ENCODE peak calls at places on chromosome 10, in eight cellular contexts. V is heart right ventricle, M is astrocyte of the cerebellum, U is activated B cell treated with CpG ODN at 0.5 μM for 24 hours, R is PC-9, N is right atrium auricular region, G is pancreas, D is neural crest cell. E is an unnamed sample.

GRCh38 chr10:47264797-47265281 is 35.2 kb upstream of the GDF10 start:
- DNase-seq in N (no peak), V (no peak), R (no peak), D (no peak), G (no peak), M (no peak), U (no peak), E (peak; percentile 15)

GRCh38 chr10:124240721-124241350 is 147.4 kb upstream of the CHST15 start:
- DNase-seq in M (no peak), U (peak; percentile 12), D (no peak), N (no peak), G (peak; percentile 37), V (no peak), R (no peak), E (no peak)

GRCh38 chr10:67666416-67667043 is 29.5 kb downstream of the CTNNA3 start:
- DNase-seq in D (no peak), R (no peak), N (no peak), M (peak; percentile 11), V (no peak), G (no peak), U (no peak), E (no peak)

GRCh38 chr10:3748484-3748883 is 36.5 kb downstream of the KLF6 start:
- DNase-seq in D (no peak), R (no peak), N (no peak), U (no peak), V (no peak), M (no peak), G (no peak), E (no peak)

GRCh38 chr10:15262036-15262713 is 93.7 kb upstream of the NMT2 start:
- DNase-seq in M (peak; percentile 18), G (no peak), V (peak; percentile 27), D (no peak), N (peak; percentile 64), R (no peak), U (no peak), E (no peak)

GRCh38 chr10:74067373-74068370 is 69.8 kb downstream of the VCL start:
- DNase-seq in D (no peak), U (no peak), M (no peak), R (no peak), G (no peak), N (no peak), V (no peak), E (no peak)

GRCh38 chr10:75803816-75804576 is 372.6 kb downstream of the LRMDA start:
- DNase-seq in V (peak; percentile 11), G (no peak), R (no peak), D (no peak), N (peak; percentile 62), U (no peak), M (no peak), E (no peak)

GRCh38 chr10:101818958-101819633 is 852 bp upstream of the OGA start:
- DNase-seq in N (no peak), U (no peak), R (peak; percentile 59), V (no peak), M (no peak), G (no peak), D (no peak), E (peak; percentile 44)

GRCh38 chr10:24519950-24520349 is 203.7 kb downstream of the ARHGAP21 start:
- DNase-seq in G (no peak), N (no peak), U (no peak), D (no peak), V (no peak), R (no peak), M (no peak), E (no peak)

GRCh38 chr10:133060466-133060865 is 27.3 kb upstream of the ADGRA1 start:
- DNase-seq in G (no peak), U (no peak), V (no peak), N (no peak), M (no peak), D (no peak), R (no peak), E (no peak)

GRCh38 chr10:108735380-108735779 is 1187.9 kb downstream of the XPNPEP1 start:
- DNase-seq in R (no peak), D (no peak), N (no peak), G (no peak), M (peak; percentile 82), U (no peak), V (no peak), E (no peak)

GRCh38 chr10:131311661-131312260 is at the start of gene TCERG1L:
- DNase-seq in M (no peak), D (peak; percentile 63), G (peak; percentile 74), U (no peak), R (no peak), N (no peak), V (no peak), E (no peak)

GRCh38 chr10:55628260-55628701 is 732.8 kb downstream of the ZWINT start:
- DNase-seq in G (peak; percentile 48), U (no peak), N (peak; percentile 60), V (no peak), D (peak; percentile 34), M (no peak), R (no peak), E (peak; percentile 52)

GRCh38 chr10:86372785-86373239 is 6.2 kb upstream of the GRID1 start:
- DNase-seq in D (no peak), N (no peak), M (no peak), U (no peak), G (no peak), V (no peak), R (no peak), E (peak; percentile 5)

GRCh38 chr10:45354261-45354660 is 19.8 kb upstream of the ALOX5 start:
- DNase-seq in V (peak; percentile 47), N (no peak), G (no peak), D (no peak), R (peak; percentile 62), U (no peak), M (no peak), E (no peak)

GRCh38 chr10:21388541-21389068 is 136.9 kb downstream of the SKIDA1 start:
- DNase-seq in D (no peak), R (no peak), U (no peak), G (no peak), M (no peak), N (no peak), V (no peak), E (no peak)

DNA sequence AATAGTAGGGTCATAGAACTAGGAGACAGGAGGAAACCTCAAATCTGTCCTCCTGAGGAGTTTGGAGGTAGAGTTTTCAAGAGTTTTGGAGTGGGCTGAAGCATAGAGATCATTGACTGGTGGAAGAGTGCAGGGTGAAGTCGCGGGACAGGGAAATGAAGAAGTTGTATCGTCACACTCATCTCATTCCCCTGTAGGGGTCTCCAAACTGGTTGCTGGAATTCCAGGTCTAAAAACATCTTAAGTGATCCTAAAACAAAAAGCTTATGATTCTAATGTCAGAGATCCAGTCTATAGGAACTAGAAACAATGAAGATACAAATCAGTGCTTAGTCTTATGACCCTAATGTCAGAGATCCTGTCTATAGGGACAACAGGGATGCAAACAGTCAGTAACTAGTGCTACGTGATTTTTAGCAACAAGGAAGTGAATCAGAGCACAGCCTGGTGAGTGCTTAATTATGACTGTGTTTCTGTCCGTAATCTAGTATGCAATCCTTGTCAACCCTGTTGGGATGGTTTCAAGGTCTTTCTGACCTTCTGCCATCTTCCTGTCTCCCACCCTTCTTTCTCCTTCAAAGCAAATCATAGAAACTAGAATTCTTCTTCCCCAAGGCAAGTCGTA is 139.4 kb downstream of the SKIDA1 start:
- DNase-seq in V (no peak), U (no peak), D (no peak), N (no peak), M (no peak), G (no peak), R (no peak), E (no peak)
- TF ChIP-seq CTCF in V (no peak), U (no peak), D (no peak), N (no peak), M (no peak), G (no peak), R (no peak), E (no peak)

GRCh38 chr10:31618541-31619291 is 299.7 kb downstream of the ZEB1 start:
- DNase-seq in N (peak; percentile 74), G (no peak), D (no peak), M (peak; percentile 55), V (peak; percentile 55), R (no peak), U (no peak), E (no peak)

GRCh38 chr10:31619410-31620095 is 300.5 kb downstream of the ZEB1 start:
- DNase-seq in D (no peak), R (no peak), V (peak; percentile 41), N (no peak), G (no peak), M (no peak), U (no peak), E (no peak)

GRCh38 chr10:31622993-31623392 is 304.0 kb downstream of the ZEB1 start:
- DNase-seq in U (no peak), G (no peak), R (no peak), D (no peak), N (no peak), V (no peak), M (peak; percentile 51), E (no peak)

GRCh38 chr10:31621733-31622132 is 302.7 kb downstream of the ZEB1 start:
- DNase-seq in R (no peak), G (no peak), U (no peak), V (no peak), N (no peak), M (no peak), D (no peak), E (no peak)

DNA sequence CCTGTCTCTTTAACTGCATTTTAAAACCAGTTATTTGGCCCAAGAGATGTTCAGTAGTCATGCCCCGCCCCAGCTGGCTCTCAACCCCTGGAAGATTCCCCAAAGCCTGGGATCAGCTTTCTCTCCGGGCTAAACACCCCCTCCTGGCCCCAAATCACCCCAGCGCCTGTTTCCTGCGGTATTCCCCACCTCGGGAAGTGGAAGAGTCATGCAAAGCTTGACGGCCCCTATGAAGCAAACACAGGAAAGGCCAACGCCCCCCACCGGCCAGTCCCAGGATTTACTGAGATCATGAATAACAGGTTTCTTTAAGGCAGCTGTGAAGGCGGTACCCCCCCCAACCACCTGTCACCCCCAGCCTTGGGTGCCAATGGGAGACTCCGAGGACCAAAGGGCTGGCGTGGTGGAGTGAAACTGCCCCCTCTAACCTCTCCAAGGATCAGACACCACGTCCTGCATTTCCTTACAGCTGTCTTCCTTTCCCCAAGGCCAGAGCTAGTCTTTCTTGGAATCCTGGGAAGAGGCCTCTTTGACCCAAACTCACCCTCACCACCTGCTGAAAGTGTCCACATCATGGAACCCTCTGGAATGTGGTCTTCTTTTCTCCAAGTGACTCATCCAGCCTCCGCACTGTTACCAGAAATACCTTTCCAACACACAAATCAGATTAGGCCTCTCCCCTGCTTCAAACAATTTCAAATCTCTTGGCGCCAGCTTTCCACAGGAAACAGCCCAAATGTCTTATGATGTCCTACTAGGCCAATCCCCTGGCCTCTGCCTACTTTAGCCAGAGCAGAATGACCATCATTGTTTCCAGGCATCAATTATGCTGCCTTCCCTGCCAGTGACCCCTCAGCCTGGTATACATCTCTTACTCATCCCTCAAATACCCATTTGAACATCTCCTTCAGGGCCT is 301.5 kb downstream of the ZEB1 start:
- DNase-seq in M (peak; percentile 58), V (peak; percentile 87), R (no peak), G (no peak), N (peak; percentile 85), U (no peak), D (no peak), E (peak; percentile 37)
- TF ChIP-seq CTCF in M (peak; percentile 3), V (peak; percentile 41), R (no peak), G (no peak), N (no peak), U (no peak), D (no peak), E (peak; percentile 20)

GRCh38 chr10:119667562-119668328 is 16.6 kb downstream of the BAG3 start:
- DNase-seq in M (peak; percentile 92), N (peak; percentile 89), V (peak; percentile 69), D (peak; percentile 26), R (peak; percentile 93), U (no peak), G (peak; percentile 82), E (no peak)
- TF ChIP-seq CTCF in M (no peak), N (no peak), V (no peak), D (no peak), R (no peak), U (no peak), G (no peak), E (no peak)

GRCh38 chr10:26573674-26574073 is 123.8 kb upstream of the PDSS1 start:
- DNase-seq in N (no peak), M (no peak), G (no peak), D (no peak), R (no peak), V (no peak), U (no peak), E (no peak)
- TF ChIP-seq CTCF in N (no peak), M (no peak), G (no peak), D (peak; percentile 24), R (no peak), V (no peak), U (no peak), E (no peak)